ENCODE peak calls at places on chromosomes 5 and 9, in nine cellular contexts. One of them, this sample, is unnamed.

GRCh38 chr9:27535701-27536118 is 6.1 kb upstream of the MOB3B start:
- DNase-seq in fibroblast of pulmonary artery: no peak
- DNase-seq in neural progenitor cell: peak
- DNase-seq in GM12865: peak
- DNase-seq in hippocampal formation: peak
- DNase-seq in mucosa of descending colon: no peak
- DNase-seq in RPMI7951: no peak
- DNase-seq in GM23248: no peak
- DNase-seq in Kasumi-1: no peak
- DNase-seq in this sample: peak

GRCh38 chr5:107215581-107215980 is 455.2 kb downstream of the EFNA5 start:
- DNase-seq in mucosa of descending colon: no peak
- DNase-seq in Kasumi-1: no peak
- DNase-seq in hippocampal formation: no peak
- DNase-seq in GM23248: no peak
- DNase-seq in RPMI7951: no peak
- DNase-seq in GM12865: no peak
- DNase-seq in fibroblast of pulmonary artery: peak
- DNase-seq in neural progenitor cell: no peak
- DNase-seq in this sample: no peak

GRCh38 chr5:167918492-167919267 is 372.8 kb upstream of the WWC1 start:
- DNase-seq in fibroblast of pulmonary artery: no peak
- DNase-seq in Kasumi-1: no peak
- DNase-seq in neural progenitor cell: no peak
- DNase-seq in mucosa of descending colon: no peak
- DNase-seq in GM23248: peak
- DNase-seq in hippocampal formation: no peak
- DNase-seq in RPMI7951: no peak
- DNase-seq in GM12865: no peak
- DNase-seq in this sample: peak

GRCh38 chr9:78214492-78214891 is 21.4 kb upstream of the CEP78 start:
- DNase-seq in Kasumi-1: no peak
- DNase-seq in fibroblast of pulmonary artery: no peak
- DNase-seq in hippocampal formation: no peak
- DNase-seq in GM23248: no peak
- DNase-seq in GM12865: no peak
- DNase-seq in RPMI7951: no peak
- DNase-seq in neural progenitor cell: no peak
- DNase-seq in mucosa of descending colon: no peak
- DNase-seq in this sample: no peak

GRCh38 chr5:178288373-178289368 is 56.1 kb upstream of the PHYKPL start:
- DNase-seq in fibroblast of pulmonary artery: no peak
- DNase-seq in GM12865: no peak
- DNase-seq in mucosa of descending colon: no peak
- DNase-seq in hippocampal formation: no peak
- DNase-seq in GM23248: peak
- DNase-seq in neural progenitor cell: peak
- DNase-seq in RPMI7951: no peak
- DNase-seq in Kasumi-1: no peak
- DNase-seq in this sample: peak

GRCh38 chr5:73917433-73917832 is 291.4 kb downstream of the ARHGEF28 start:
- DNase-seq in GM23248: no peak
- DNase-seq in fibroblast of pulmonary artery: no peak
- DNase-seq in hippocampal formation: peak
- DNase-seq in Kasumi-1: no peak
- DNase-seq in RPMI7951: no peak
- DNase-seq in mucosa of descending colon: no peak
- DNase-seq in GM12865: no peak
- DNase-seq in neural progenitor cell: no peak
- DNase-seq in this sample: no peak

GRCh38 chr9:37667706-37668672 is 17.2 kb downstream of the FRMPD1 start:
- DNase-seq in hippocampal formation: no peak
- DNase-seq in GM23248: no peak
- DNase-seq in mucosa of descending colon: no peak
- DNase-seq in GM12865: no peak
- DNase-seq in fibroblast of pulmonary artery: no peak
- DNase-seq in neural progenitor cell: peak
- DNase-seq in RPMI7951: no peak
- DNase-seq in Kasumi-1: no peak
- DNase-seq in this sample: peak

GRCh38 chr9:71690058-71690691 is 78.1 kb downstream of the CEMIP2 start:
- DNase-seq in neural progenitor cell: no peak
- DNase-seq in Kasumi-1: no peak
- DNase-seq in RPMI7951: peak
- DNase-seq in fibroblast of pulmonary artery: peak
- DNase-seq in hippocampal formation: no peak
- DNase-seq in GM23248: peak
- DNase-seq in mucosa of descending colon: no peak
- DNase-seq in GM12865: no peak
- DNase-seq in this sample: no peak

GRCh38 chr9:134688661-134689319 is 47.2 kb downstream of the COL5A1 start:
- DNase-seq in fibroblast of pulmonary artery: no peak
- DNase-seq in GM12865: no peak
- DNase-seq in RPMI7951: no peak
- DNase-seq in neural progenitor cell: no peak
- DNase-seq in mucosa of descending colon: peak
- DNase-seq in hippocampal formation: no peak
- DNase-seq in Kasumi-1: no peak
- DNase-seq in GM23248: no peak
- DNase-seq in this sample: no peak

GRCh38 chr9:111297061-111297824 is 32.8 kb downstream of the OR2K2 start:
- DNase-seq in Kasumi-1: no peak
- DNase-seq in RPMI7951: peak
- DNase-seq in GM23248: no peak
- DNase-seq in GM12865: no peak
- DNase-seq in neural progenitor cell: no peak
- DNase-seq in fibroblast of pulmonary artery: peak
- DNase-seq in mucosa of descending colon: no peak
- DNase-seq in hippocampal formation: no peak
- DNase-seq in this sample: no peak

GRCh38 chr9:35791321-35791921 is at the start of gene NPR2:
- DNase-seq in neural progenitor cell: peak
- DNase-seq in GM12865: no peak
- DNase-seq in GM23248: peak
- DNase-seq in Kasumi-1: no peak
- DNase-seq in mucosa of descending colon: no peak
- DNase-seq in fibroblast of pulmonary artery: peak
- DNase-seq in RPMI7951: peak
- DNase-seq in hippocampal formation: no peak
- DNase-seq in this sample: peak

GRCh38 chr5:111254613-111255012 is 30.4 kb downstream of the CAMK4 start:
- DNase-seq in RPMI7951: peak
- DNase-seq in neural progenitor cell: no peak
- DNase-seq in Kasumi-1: no peak
- DNase-seq in GM12865: peak
- DNase-seq in hippocampal formation: no peak
- DNase-seq in mucosa of descending colon: no peak
- DNase-seq in fibroblast of pulmonary artery: peak
- DNase-seq in GM23248: peak
- DNase-seq in this sample: no peak

GRCh38 chr5:150516011-150516410 is 8.1 kb downstream of the NDST1 start:
- DNase-seq in Kasumi-1: no peak
- DNase-seq in GM12865: no peak
- DNase-seq in hippocampal formation: no peak
- DNase-seq in mucosa of descending colon: no peak
- DNase-seq in GM23248: peak
- DNase-seq in neural progenitor cell: no peak
- DNase-seq in RPMI7951: peak
- DNase-seq in fibroblast of pulmonary artery: peak
- DNase-seq in this sample: peak

GRCh38 chr9:72038890-72039410 is 21.5 kb downstream of the C9orf57 start:
- DNase-seq in neural progenitor cell: peak
- DNase-seq in mucosa of descending colon: peak
- DNase-seq in GM23248: peak
- DNase-seq in RPMI7951: peak
- DNase-seq in Kasumi-1: peak
- DNase-seq in fibroblast of pulmonary artery: peak
- DNase-seq in GM12865: peak
- DNase-seq in hippocampal formation: peak
- DNase-seq in this sample: peak

GRCh38 chr9:8895498-8896224 is 1096.1 kb upstream of the DMAC1 start:
- DNase-seq in fibroblast of pulmonary artery: peak
- DNase-seq in neural progenitor cell: peak
- DNase-seq in GM12865: peak
- DNase-seq in Kasumi-1: peak
- DNase-seq in mucosa of descending colon: no peak
- DNase-seq in hippocampal formation: peak
- DNase-seq in GM23248: peak
- DNase-seq in RPMI7951: peak
- DNase-seq in this sample: peak

GRCh38 chr9:131436865-131437271 is 43.0 kb downstream of the PRRC2B start:
- DNase-seq in Kasumi-1: no peak
- DNase-seq in fibroblast of pulmonary artery: no peak
- DNase-seq in neural progenitor cell: no peak
- DNase-seq in GM23248: no peak
- DNase-seq in hippocampal formation: no peak
- DNase-seq in RPMI7951: no peak
- DNase-seq in GM12865: no peak
- DNase-seq in mucosa of descending colon: no peak
- DNase-seq in this sample: no peak

GRCh38 chr5:31329722-31330121 is 136.2 kb downstream of the CDH6 start:
- DNase-seq in RPMI7951: no peak
- DNase-seq in mucosa of descending colon: no peak
- DNase-seq in GM12865: no peak
- DNase-seq in GM23248: peak
- DNase-seq in neural progenitor cell: no peak
- DNase-seq in fibroblast of pulmonary artery: no peak
- DNase-seq in Kasumi-1: no peak
- DNase-seq in hippocampal formation: no peak
- DNase-seq in this sample: no peak

GRCh38 chr5:115396698-115397097 is 100.2 kb upstream of the CCDC112 start:
- DNase-seq in mucosa of descending colon: no peak
- DNase-seq in fibroblast of pulmonary artery: peak
- DNase-seq in GM23248: no peak
- DNase-seq in RPMI7951: peak
- DNase-seq in GM12865: no peak
- DNase-seq in Kasumi-1: no peak
- DNase-seq in neural progenitor cell: no peak
- DNase-seq in hippocampal formation: no peak
- DNase-seq in this sample: no peak

GRCh38 chr5:145752534-145752933 is 82.6 kb downstream of the PRELID2 start:
- DNase-seq in neural progenitor cell: no peak
- DNase-seq in GM12865: no peak
- DNase-seq in RPMI7951: no peak
- DNase-seq in fibroblast of pulmonary artery: peak
- DNase-seq in hippocampal formation: no peak
- DNase-seq in Kasumi-1: no peak
- DNase-seq in mucosa of descending colon: no peak
- DNase-seq in GM23248: no peak
- DNase-seq in this sample: no peak

GRCh38 chr5:133926960-133927615 is 41.3 kb downstream of the C5orf15 start:
- DNase-seq in RPMI7951: no peak
- DNase-seq in GM12865: no peak
- DNase-seq in Kasumi-1: no peak
- DNase-seq in fibroblast of pulmonary artery: no peak
- DNase-seq in neural progenitor cell: no peak
- DNase-seq in mucosa of descending colon: no peak
- DNase-seq in GM23248: no peak
- DNase-seq in hippocampal formation: no peak
- DNase-seq in this sample: peak

GRCh38 chr5:27568811-27569210 is 530.4 kb upstream of the CDH9 start:
- DNase-seq in neural progenitor cell: no peak
- DNase-seq in GM23248: no peak
- DNase-seq in GM12865: no peak
- DNase-seq in fibroblast of pulmonary artery: peak
- DNase-seq in hippocampal formation: no peak
- DNase-seq in RPMI7951: peak
- DNase-seq in mucosa of descending colon: no peak
- DNase-seq in Kasumi-1: no peak
- DNase-seq in this sample: no peak

GRCh38 chr9:113179839-113180238 is 29.0 kb downstream of the SLC31A2 start:
- DNase-seq in hippocampal formation: no peak
- DNase-seq in mucosa of descending colon: no peak
- DNase-seq in neural progenitor cell: no peak
- DNase-seq in Kasumi-1: no peak
- DNase-seq in fibroblast of pulmonary artery: no peak
- DNase-seq in GM23248: no peak
- DNase-seq in GM12865: peak
- DNase-seq in RPMI7951: no peak
- DNase-seq in this sample: no peak

GRCh38 chr5:1807479-1808185 is 6.4 kb downstream of the NDUFS6 start:
- DNase-seq in hippocampal formation: no peak
- DNase-seq in GM12865: no peak
- DNase-seq in fibroblast of pulmonary artery: no peak
- DNase-seq in Kasumi-1: no peak
- DNase-seq in neural progenitor cell: no peak
- DNase-seq in RPMI7951: no peak
- DNase-seq in GM23248: no peak
- DNase-seq in mucosa of descending colon: no peak
- DNase-seq in this sample: no peak

GRCh38 chr5:34511915-34512314 is 144.2 kb upstream of the RAI14 start:
- DNase-seq in GM23248: no peak
- DNase-seq in neural progenitor cell: peak
- DNase-seq in fibroblast of pulmonary artery: peak
- DNase-seq in hippocampal formation: no peak
- DNase-seq in GM12865: no peak
- DNase-seq in Kasumi-1: no peak
- DNase-seq in mucosa of descending colon: no peak
- DNase-seq in RPMI7951: no peak
- DNase-seq in this sample: no peak